ENCODE peak calls at places on chromosomes 3 and 15, in eight cellular contexts. D, G, R, P, W, H, I and K are unnamed samples.

GRCh38 chr3:133953297-133953696 is 57.6 kb upstream of the RAB6B start:
- DNase-seq in D (no peak), G (no peak), R (no peak), P (no peak), W (no peak), H (no peak), I (no peak), K (no peak)

GRCh38 chr3:59289836-59290235 is 240.0 kb upstream of the CFAP20DC start:
- DNase-seq in D (no peak), G (no peak), R (no peak), P (no peak), W (no peak), H (no peak), I (no peak), K (no peak)

GRCh38 chr3:63961891-63962290 is 49.7 kb upstream of the SCAANT1 start:
- DNase-seq in D (peak), G (no peak), R (peak), P (peak), W (peak), H (no peak), I (no peak), K (no peak)

GRCh38 chr15:85019815-85020590 is 38.3 kb downstream of the PDE8A start:
- DNase-seq in D (peak), G (no peak), R (no peak), P (peak), W (no peak), H (no peak), I (no peak), K (no peak)

GRCh38 chr3:104005815-104006214 is 1360.9 kb upstream of the ALCAM start:
- DNase-seq in D (peak), G (no peak), R (peak), P (no peak), W (no peak), H (no peak), I (no peak), K (no peak)

GRCh38 chr15:79922512-79923067 is 25.8 kb upstream of the MTHFS start:
- DNase-seq in D (no peak), G (no peak), R (no peak), P (no peak), W (no peak), H (no peak), I (no peak), K (no peak)

GRCh38 chr15:98518823-98519561 is 129.3 kb upstream of the IGF1R start:
- DNase-seq in D (peak), G (no peak), R (peak), P (peak), W (peak), H (peak), I (peak), K (no peak)

GRCh38 chr3:50010959-50011358 is 71.0 kb downstream of the RBM6 start:
- DNase-seq in D (peak), G (no peak), R (peak), P (no peak), W (no peak), H (no peak), I (no peak), K (no peak)

GRCh38 chr3:54826255-54826691 is 101.6 kb downstream of the LRTM1 start:
- DNase-seq in D (no peak), G (no peak), R (peak), P (peak), W (no peak), H (no peak), I (no peak), K (no peak)

GRCh38 chr15:32651229-32651837 is 9.8 kb downstream of the SCG5 start:
- DNase-seq in D (peak), G (no peak), R (peak), P (peak), W (peak), H (peak), I (peak), K (no peak)

GRCh38 chr3:104846270-104846669 is 520.4 kb upstream of the ALCAM start:
- DNase-seq in D (no peak), G (no peak), R (peak), P (no peak), W (no peak), H (no peak), I (no peak), K (no peak)

GRCh38 chr3:147702499-147702898 is 293.3 kb downstream of the ZIC1 start:
- DNase-seq in D (no peak), G (no peak), R (no peak), P (no peak), W (no peak), H (no peak), I (no peak), K (no peak)

GRCh38 chr3:71585891-71586809 is 2.6 kb upstream of the FOXP1 start:
- DNase-seq in D (peak), G (no peak), R (peak), P (peak), W (peak), H (no peak), I (peak), K (no peak)

GRCh38 chr3:58167431-58168351 is 43.1 kb downstream of the DNASE1L3 start:
- DNase-seq in D (peak), G (no peak), R (peak), P (peak), W (peak), H (peak), I (peak), K (peak)

GRCh38 chr3:86988235-86988634 is 2.7 kb downstream of the VGLL3 start:
- DNase-seq in D (peak), G (no peak), R (peak), P (no peak), W (no peak), H (no peak), I (no peak), K (no peak)

GRCh38 chr3:61669676-61670299 is 108.4 kb downstream of the PTPRG start:
- DNase-seq in D (no peak), G (no peak), R (no peak), P (peak), W (no peak), H (no peak), I (peak), K (no peak)

GRCh38 chr15:39407116-39407515 is 173.8 kb upstream of the THBS1 start:
- DNase-seq in D (no peak), G (no peak), R (no peak), P (peak), W (no peak), H (no peak), I (no peak), K (no peak)